ENCODE peak calls at places on chromosomes 11 and 22, in ten cellular contexts. D, C, Z, G, U, M, S, N, L and J are unnamed samples.

GRCh38 chr11:69442807-69443137 is 38.7 kb upstream of the LINC01488 start:
- DNase-seq in D (no peak), C (no peak), Z (peak), G (no peak), U (no peak), M (no peak), S (no peak), N (no peak), L (peak), J (peak)

GRCh38 chr11:94758671-94759070 is 9.5 kb upstream of the AMOTL1 start:
- DNase-seq in D (no peak), C (no peak), Z (no peak), G (no peak), U (no peak), M (no peak), S (no peak), N (no peak), L (no peak), J (no peak)

GRCh38 chr11:35265755-35266454 is 126.9 kb downstream of the CD44 start:
- DNase-seq in D (no peak), C (no peak), Z (no peak), G (no peak), U (no peak), M (no peak), S (no peak), N (no peak), L (no peak), J (no peak)

GRCh38 chr11:6191733-6192132 is 7.3 kb upstream of the OR52W1 start:
- DNase-seq in D (no peak), C (no peak), Z (no peak), G (no peak), U (no peak), M (no peak), S (no peak), N (no peak), L (no peak), J (no peak)

GRCh38 chr11:68216171-68216938 is 3.3 kb upstream of the KMT5B start:
- DNase-seq in D (no peak), C (no peak), Z (no peak), G (no peak), U (no peak), M (no peak), S (no peak), N (no peak), L (no peak), J (peak)

GRCh38 chr11:122791411-122791810 is 46.9 kb upstream of the CRTAM start:
- DNase-seq in D (no peak), C (no peak), Z (peak), G (no peak), U (no peak), M (no peak), S (no peak), N (no peak), L (no peak), J (no peak)

GRCh38 chr11:134146598-134146997 is 77.2 kb downstream of the NCAPD3 start:
- DNase-seq in D (no peak), C (no peak), Z (no peak), G (no peak), U (no peak), M (no peak), S (no peak), N (no peak), L (no peak), J (no peak)

GRCh38 chr22:33605686-33606085 is 314.6 kb downstream of the LARGE1 start:
- DNase-seq in D (no peak), C (no peak), Z (no peak), G (no peak), U (no peak), M (no peak), S (no peak), N (no peak), L (no peak), J (no peak)

GRCh38 chr22:39959640-39960447 is at the start of gene TMA7B:
- DNase-seq in D (no peak), C (peak), Z (peak), G (no peak), U (peak), M (peak), S (no peak), N (peak), L (no peak), J (peak)

GRCh38 chr11:72758690-72759389 is 6.6 kb upstream of the ARAP1 start:
- DNase-seq in D (no peak), C (peak), Z (peak), G (no peak), U (peak), M (peak), S (no peak), N (peak), L (peak), J (no peak)

GRCh38 chr22:46336119-46337078 is 885 bp downstream of the TRMU start:
- DNase-seq in D (peak), C (peak), Z (peak), G (no peak), U (peak), M (no peak), S (no peak), N (peak), L (no peak), J (peak)

GRCh38 chr11:16807306-16807705 is 68.9 kb downstream of the C11orf58 start:
- DNase-seq in D (no peak), C (no peak), Z (no peak), G (no peak), U (no peak), M (no peak), S (no peak), N (no peak), L (no peak), J (no peak)

GRCh38 chr22:17258015-17258827 is 39.0 kb upstream of the ADA2 start:
- DNase-seq in D (peak), C (peak), Z (peak), G (no peak), U (peak), M (no peak), S (peak), N (peak), L (peak), J (peak)

GRCh38 chr22:41951898-41952474 is at the start of gene SMIM45:
- DNase-seq in D (no peak), C (peak), Z (no peak), G (no peak), U (peak), M (no peak), S (no peak), N (peak), L (peak), J (no peak)

GRCh38 chr11:122843281-122844150 is 5.2 kb downstream of the CRTAM start:
- DNase-seq in D (peak), C (no peak), Z (no peak), G (no peak), U (peak), M (no peak), S (no peak), N (no peak), L (no peak), J (no peak)

GRCh38 chr22:38681784-38682335 is at the start of gene TOMM22:
- DNase-seq in D (peak), C (peak), Z (peak), G (peak), U (peak), M (peak), S (peak), N (peak), L (peak), J (peak)

GRCh38 chr11:134532176-134532920 is 120.3 kb upstream of the B3GAT1 start:
- DNase-seq in D (no peak), C (no peak), Z (no peak), G (no peak), U (no peak), M (no peak), S (no peak), N (no peak), L (no peak), J (no peak)

GRCh38 chr11:14414470-14415461 is 55.8 kb upstream of the RRAS2 start:
- DNase-seq in D (peak), C (no peak), Z (peak), G (no peak), U (no peak), M (no peak), S (peak), N (peak), L (no peak), J (no peak)

GRCh38 chr11:107931206-107931605 is 3.0 kb downstream of the RAB39A start:
- DNase-seq in D (no peak), C (no peak), Z (no peak), G (no peak), U (peak), M (no peak), S (no peak), N (no peak), L (no peak), J (no peak)

GRCh38 chr22:44441401-44442185 is 56.4 kb downstream of the RTL6 start:
- DNase-seq in D (no peak), C (no peak), Z (no peak), G (no peak), U (no peak), M (no peak), S (no peak), N (no peak), L (no peak), J (no peak)

GRCh38 chr11:9120659-9121350 is 29.4 kb upstream of the SCUBE2 start:
- DNase-seq in D (no peak), C (no peak), Z (no peak), G (no peak), U (no peak), M (no peak), S (no peak), N (peak), L (no peak), J (peak)

GRCh38 chr11:78149646-78150045 is 10.2 kb upstream of the ALG8 start:
- DNase-seq in D (no peak), C (peak), Z (peak), G (peak), U (no peak), M (peak), S (no peak), N (peak), L (no peak), J (peak)

GRCh38 chr11:127683321-127683720 is 682.8 kb upstream of the KIRREL3 start:
- DNase-seq in D (no peak), C (no peak), Z (no peak), G (no peak), U (no peak), M (no peak), S (no peak), N (no peak), L (no peak), J (no peak)

GRCh38 chr11:102946237-102946636 is 9.3 kb downstream of the MMP13 start:
- DNase-seq in D (no peak), C (no peak), Z (no peak), G (no peak), U (no peak), M (no peak), S (no peak), N (no peak), L (no peak), J (no peak)